ENCODE peak calls at places on chromosome 18, in six cellular contexts. M, V, F, G, W and C are unnamed samples.

GRCh38 chr18:55289775-55290174 is 298.2 kb downstream of the TCF4 start:
- DNase-seq in M (no peak), V (no peak), F (no peak), G (no peak), W (no peak), C (no peak)

GRCh38 chr18:44507729-44508325 is 172.9 kb upstream of the SETBP1 start:
- DNase-seq in M (peak; percentile 32), V (no peak), F (no peak), G (no peak), W (no peak), C (peak; percentile 72)

GRCh38 chr18:51051105-51051712 is 21.2 kb downstream of the SMAD4 start:
- DNase-seq in M (no peak), V (peak; percentile 47), F (peak; percentile 33), G (no peak), W (no peak), C (peak; percentile 52)

GRCh38 chr18:66872277-66872676 is 268.4 kb upstream of the CDH19 start:
- DNase-seq in M (no peak), V (peak; percentile 36), F (no peak), G (no peak), W (no peak), C (no peak)

GRCh38 chr18:45526120-45526841 is 89.0 kb upstream of the SLC14A2 start:
- DNase-seq in M (no peak), V (peak; percentile 19), F (no peak), G (no peak), W (no peak), C (no peak)

GRCh38 chr18:27666070-27666469 is 481.0 kb upstream of the CHST9 start:
- DNase-seq in M (no peak), V (no peak), F (no peak), G (no peak), W (no peak), C (no peak)

GRCh38 chr18:77092104-77093066 is 40.2 kb downstream of the MBP start:
- DNase-seq in M (no peak), V (no peak), F (no peak), G (no peak), W (no peak), C (no peak)

GRCh38 chr18:79625195-79625923 is 54.2 kb upstream of the CTDP1 start:
- DNase-seq in M (peak; percentile 79), V (no peak), F (no peak), G (no peak), W (no peak), C (peak; percentile 94)

GRCh38 chr18:62660741-62661140 is 54.6 kb upstream of the PHLPP1 start:
- DNase-seq in M (no peak), V (no peak), F (no peak), G (no peak), W (no peak), C (no peak)

GRCh38 chr18:55487997-55488396 is 100.0 kb downstream of the TCF4 start:
- DNase-seq in M (no peak), V (no peak), F (no peak), G (no peak), W (no peak), C (no peak)

GRCh38 chr18:70672581-70672980 is 383.7 kb downstream of the SOCS6 start:
- DNase-seq in M (no peak), V (no peak), F (no peak), G (no peak), W (no peak), C (no peak)

GRCh38 chr18:70072678-70073077 is 125.0 kb upstream of the CD226 start:
- DNase-seq in M (no peak), V (no peak), F (peak; percentile 34), G (no peak), W (no peak), C (no peak)

GRCh38 chr18:79853993-79854364 is 56.2 kb downstream of the KCNG2 start:
- DNase-seq in M (no peak), V (no peak), F (no peak), G (no peak), W (no peak), C (no peak)

GRCh38 chr18:9851511-9851910 is 34.3 kb upstream of the TXNDC2 start:
- DNase-seq in M (no peak), V (no peak), F (no peak), G (no peak), W (no peak), C (peak; percentile 67)

GRCh38 chr18:74303936-74304335 is 11.7 kb upstream of the C18orf63 start:
- DNase-seq in M (no peak), V (no peak), F (no peak), G (no peak), W (no peak), C (no peak)

GRCh38 chr18:6650063-6650462 is 79.5 kb upstream of the ARHGAP28 start:
- DNase-seq in M (no peak), V (no peak), F (no peak), G (no peak), W (no peak), C (no peak)

GRCh38 chr18:13608791-13609552 is 117.4 kb downstream of the FAM210A start:
- DNase-seq in M (no peak), V (no peak), F (no peak), G (no peak), W (no peak), C (no peak)

GRCh38 chr18:805755-806110 is 6.3 kb downstream of the YES1 start:
- DNase-seq in M (peak; percentile 39), V (no peak), F (no peak), G (no peak), W (no peak), C (no peak)

GRCh38 chr18:57533399-57533884 is 53.1 kb downstream of the FECH start:
- DNase-seq in M (no peak), V (peak; percentile 40), F (peak; percentile 49), G (no peak), W (no peak), C (no peak)

GRCh38 chr18:22559414-22560282 is 141.9 kb upstream of the CTAGE1 start:
- DNase-seq in M (no peak), V (peak; percentile 74), F (peak; percentile 35), G (peak; percentile 72), W (no peak), C (peak; percentile 57)

GRCh38 chr18:5709476-5710095 is 165.8 kb upstream of the EPB41L3 start:
- DNase-seq in M (no peak), V (no peak), F (no peak), G (no peak), W (no peak), C (no peak)

GRCh38 chr18:31380912-31381311 is 4.3 kb downstream of the DSG4 start:
- DNase-seq in M (no peak), V (no peak), F (no peak), G (no peak), W (no peak), C (no peak)

GRCh38 chr18:46393230-46393629 is 263.8 kb downstream of the LOXHD1 start:
- DNase-seq in M (no peak), V (peak; percentile 47), F (no peak), G (peak; percentile 37), W (no peak), C (no peak)

GRCh38 chr18:58205087-58205779 is 161.2 kb downstream of the NEDD4L start:
- DNase-seq in M (no peak), V (no peak), F (no peak), G (no peak), W (no peak), C (no peak)

GRCh38 chr18:78232196-78232595 is 747.4 kb upstream of the SALL3 start:
- DNase-seq in M (no peak), V (no peak), F (no peak), G (no peak), W (no peak), C (no peak)

GRCh38 chr18:79940126-79940813 is 11.2 kb downstream of the SLC66A2 start:
- DNase-seq in M (no peak), V (no peak), F (no peak), G (no peak), W (no peak), C (no peak)

GRCh38 chr18:24799720-24800119 is 339.3 kb downstream of the HRH4 start:
- DNase-seq in M (no peak), V (no peak), F (no peak), G (no peak), W (no peak), C (no peak)

GRCh38 chr18:32956591-32957310 is 183.9 kb upstream of the KLHL14 start:
- DNase-seq in M (no peak), V (peak; percentile 7), F (no peak), G (no peak), W (no peak), C (no peak)
- TF ChIP-seq GABPA in M (no peak), V (no peak), F (no peak), G (no peak), W (no peak), C (no peak)

DNA sequence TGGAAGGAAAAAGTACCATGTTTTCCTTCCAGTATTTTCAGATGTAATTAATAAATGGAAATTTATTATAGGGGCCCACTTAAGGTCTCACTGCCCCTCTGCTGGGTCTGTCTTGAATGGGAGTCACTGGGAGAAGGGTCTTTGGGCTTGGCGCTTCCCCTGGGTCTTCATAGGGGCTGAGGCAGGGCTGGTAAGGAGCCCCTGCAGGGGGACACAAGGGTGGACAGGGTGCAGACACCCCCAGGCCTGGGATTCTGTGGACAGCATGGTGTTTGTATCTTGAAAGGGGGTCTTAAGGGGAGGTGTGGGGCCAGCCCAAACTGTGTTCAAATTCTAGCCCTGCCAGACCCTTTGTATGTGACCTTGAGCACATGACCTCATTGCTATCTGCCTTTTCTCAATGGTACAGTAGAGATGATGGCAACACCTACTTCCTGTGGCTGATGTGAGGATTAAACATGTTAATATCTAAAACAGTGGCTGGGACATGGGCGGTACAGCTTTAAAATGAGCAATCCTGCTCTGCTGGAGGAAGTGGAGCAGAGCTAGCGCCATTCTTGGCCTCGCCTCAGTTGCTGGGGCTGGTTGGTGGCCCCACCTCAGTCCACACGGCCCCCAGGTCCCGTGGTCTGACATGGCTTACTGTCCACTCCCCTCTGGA is 71.6 kb downstream of the GNAL start:
- DNase-seq in M (no peak), V (no peak), F (no peak), G (no peak), W (no peak), C (no peak)
- TF ChIP-seq GABPA in M (no peak), V (no peak), F (no peak), G (no peak), W (no peak), C (no peak)

GRCh38 chr18:37383036-37383788 is 182.4 kb downstream of the CELF4 start:
- DNase-seq in M (no peak), V (peak; percentile 71), F (no peak), G (no peak), W (no peak), C (no peak)
- TF ChIP-seq GABPA in M (no peak), V (no peak), F (no peak), G (no peak), W (no peak), C (no peak)

GRCh38 chr18:37476182-37476581 is 89.4 kb downstream of the CELF4 start:
- DNase-seq in M (no peak), V (peak; percentile 62), F (peak; percentile 15), G (peak; percentile 77), W (no peak), C (peak; percentile 31)
- TF ChIP-seq GABPA in M (no peak), V (no peak), F (no peak), G (no peak), W (no peak), C (no peak)

GRCh38 chr18:2952605-2953004 is 60.3 kb downstream of the LPIN2 start:
- DNase-seq in M (no peak), V (no peak), F (no peak), G (no peak), W (no peak), C (no peak)

GRCh38 chr18:2948038-2948437 is 64.9 kb downstream of the LPIN2 start:
- DNase-seq in M (no peak), V (peak; percentile 19), F (peak; percentile 23), G (peak; percentile 33), W (no peak), C (no peak)
- TF ChIP-seq GABPA in M (no peak), V (no peak), F (no peak), G (no peak), W (no peak), C (no peak)

GRCh38 chr18:68436485-68436884 is 278.4 kb downstream of the TMX3 start:
- DNase-seq in M (no peak), V (no peak), F (no peak), G (no peak), W (no peak), C (peak; percentile 11)
- TF ChIP-seq GABPA in M (no peak), V (no peak), F (no peak), G (no peak), W (no peak), C (no peak)